ENCODE peak calls at places on chromosomes 1 and 21, in five cellular contexts. T is IMR-90, O is mesenchymal stem cell, B is mesendoderm, F is neuronal stem cell. Y is an unnamed sample.

GRCh38 chr1:203127672-203128611 is at the start of gene ADORA1:
- DNase-seq in F (peak), O (peak), B (peak), T (peak), Y (peak)

GRCh38 chr1:82225407-82226197 is 424.9 kb downstream of the ADGRL2 start:
- DNase-seq in T (no peak), O (peak), B (no peak), F (no peak), Y (no peak)

GRCh38 chr1:109133815-109134214 is 19.9 kb downstream of the ELAPOR1 start:
- DNase-seq in F (no peak), B (no peak), T (no peak), O (no peak), Y (no peak)

GRCh38 chr1:10873189-10873588 is 76.7 kb upstream of the CASZ1 start:
- DNase-seq in T (no peak), O (no peak), B (peak), F (no peak), Y (peak)

GRCh38 chr1:168553680-168554553 is 10.1 kb upstream of the XCL2 start:
- DNase-seq in B (no peak), T (no peak), O (no peak), F (no peak), Y (no peak)

GRCh38 chr1:14561014-14561693 is 37.3 kb upstream of the KAZN start:
- DNase-seq in F (no peak), T (peak), B (no peak), O (no peak), Y (no peak)

GRCh38 chr1:93304716-93305138 is 41.0 kb upstream of the DR1 start:
- DNase-seq in T (peak), F (peak), O (peak), B (peak), Y (no peak)

GRCh38 chr1:111205724-111206070 is 5.3 kb upstream of the DENND2D start:
- DNase-seq in B (no peak), T (peak), O (peak), F (no peak), Y (no peak)

GRCh38 chr1:241918879-241919278 is 38.7 kb upstream of the BECN2 start:
- DNase-seq in B (no peak), O (peak), T (peak), F (no peak), Y (no peak)

GRCh38 chr1:43554444-43554992 is 23.8 kb downstream of the PTPRF start:
- DNase-seq in F (no peak), O (peak), T (peak), B (peak), Y (peak)
- H2BK5ac ChIP-seq in F (no peak), O (no peak), T (no peak), B (no peak), Y (no peak)

GRCh38 chr21:38351961-38352521 is 95.2 kb downstream of the KCNJ15 start:
- DNase-seq in F (no peak), T (peak), O (peak), B (peak), Y (no peak)
- H2BK5ac ChIP-seq in F (no peak), T (peak), O (peak), B (no peak), Y (no peak)

GRCh38 chr21:27586326-27586725 is 619.4 kb upstream of the ADAMTS5 start:
- DNase-seq in O (peak), T (no peak), B (no peak), F (no peak), Y (no peak)

GRCh38 chr21:27586986-27587385 is 620.1 kb upstream of the ADAMTS5 start:
- DNase-seq in T (no peak), B (no peak), F (no peak), O (no peak), Y (no peak)

DNA sequence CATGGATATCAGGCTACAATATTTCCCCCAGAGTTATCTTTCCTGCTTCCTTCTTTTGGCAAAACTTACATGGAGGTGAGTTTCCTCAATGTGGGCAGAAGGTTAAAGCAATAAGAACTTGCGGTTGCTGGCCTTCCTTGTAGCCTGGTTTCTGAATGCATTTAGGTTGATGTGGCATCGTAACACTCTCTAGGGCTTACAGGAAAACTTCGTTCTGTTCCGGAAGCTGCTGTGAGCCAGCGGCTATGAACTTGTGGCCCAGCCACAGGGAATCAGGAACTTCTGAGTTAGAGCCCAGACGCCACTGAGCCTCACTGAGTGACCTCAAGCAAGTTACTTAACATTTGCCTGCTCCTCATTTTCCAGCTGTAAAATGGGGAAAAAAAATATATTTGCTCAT is 623.4 kb upstream of the ADAMTS5 start:
- DNase-seq in F (no peak), T (no peak), B (peak), O (no peak), Y (no peak)
- H2BK5ac ChIP-seq in F (no peak), T (no peak), B (no peak), O (no peak), Y (no peak)

GRCh38 chr1:68131261-68131660 is 80.8 kb upstream of the DIRAS3 start:
- DNase-seq in B (no peak), T (no peak), F (no peak), O (no peak), Y (no peak)

GRCh38 chr1:68132426-68133130 is 82.2 kb upstream of the DIRAS3 start:
- DNase-seq in F (no peak), T (no peak), B (no peak), O (no peak), Y (no peak)

GRCh38 chr1:68128820-68129219 is 78.4 kb upstream of the DIRAS3 start:
- DNase-seq in T (no peak), F (no peak), B (peak), O (no peak), Y (no peak)

GRCh38 chr1:68128157-68128556 is 77.7 kb upstream of the DIRAS3 start:
- DNase-seq in F (no peak), O (peak), B (peak), T (peak), Y (no peak)
- H2BK5ac ChIP-seq in F (no peak), O (no peak), B (peak), T (no peak), Y (no peak)

DNA sequence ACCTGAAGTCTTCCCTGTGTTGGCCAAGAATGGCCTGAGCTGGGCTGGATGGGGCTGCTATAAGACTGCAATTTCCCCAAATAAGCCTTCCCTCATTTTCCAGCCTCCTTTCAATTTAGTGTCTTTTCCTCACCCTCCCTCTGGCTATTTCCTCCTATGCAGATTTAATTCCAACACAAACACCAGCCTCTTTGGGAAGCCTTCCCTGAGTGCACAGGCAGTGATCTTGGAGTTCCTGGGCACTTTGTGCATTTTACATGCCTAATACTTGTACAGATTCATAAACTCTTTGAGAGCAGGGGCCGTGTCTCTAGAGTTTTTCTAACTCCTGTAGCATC is 91.1 kb upstream of the TLR5 start:
- DNase-seq in T (no peak), F (no peak), B (no peak), O (no peak), Y (no peak)
- H2BK5ac ChIP-seq in T (peak), F (no peak), B (no peak), O (no peak), Y (no peak)

GRCh38 chr1:180249725-180250498 is 19.8 kb downstream of the LHX4 start:
- DNase-seq in O (no peak), B (no peak), T (peak), F (no peak), Y (no peak)

GRCh38 chr1:180250883-180251509 is 20.9 kb downstream of the LHX4 start:
- DNase-seq in T (no peak), F (no peak), B (no peak), O (no peak), Y (no peak)

GRCh38 chr1:180251526-180252305 is 21.7 kb downstream of the LHX4 start:
- DNase-seq in B (no peak), F (no peak), O (no peak), T (no peak), Y (no peak)

GRCh38 chr1:180248731-180249681 is 18.9 kb downstream of the LHX4 start:
- DNase-seq in O (no peak), B (peak), F (no peak), T (no peak), Y (peak)

DNA sequence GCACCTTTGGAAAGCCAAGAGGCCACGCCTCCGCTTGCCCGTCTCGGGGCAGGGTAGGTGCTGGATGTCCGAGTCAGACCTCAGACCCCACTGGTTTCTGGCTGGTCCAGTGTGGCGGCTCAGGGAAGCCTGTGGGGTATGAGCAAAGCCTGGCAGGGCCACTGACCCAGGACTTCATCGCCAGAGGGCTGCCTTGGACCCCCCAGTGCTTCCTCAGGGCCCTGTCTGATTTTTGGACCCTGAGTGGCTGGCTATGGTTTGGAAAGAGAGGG is 20.4 kb downstream of the LHX4 start:
- DNase-seq in F (no peak), B (no peak), O (no peak), T (no peak), Y (no peak)
- H2BK5ac ChIP-seq in F (no peak), B (no peak), O (no peak), T (no peak), Y (no peak)

DNA sequence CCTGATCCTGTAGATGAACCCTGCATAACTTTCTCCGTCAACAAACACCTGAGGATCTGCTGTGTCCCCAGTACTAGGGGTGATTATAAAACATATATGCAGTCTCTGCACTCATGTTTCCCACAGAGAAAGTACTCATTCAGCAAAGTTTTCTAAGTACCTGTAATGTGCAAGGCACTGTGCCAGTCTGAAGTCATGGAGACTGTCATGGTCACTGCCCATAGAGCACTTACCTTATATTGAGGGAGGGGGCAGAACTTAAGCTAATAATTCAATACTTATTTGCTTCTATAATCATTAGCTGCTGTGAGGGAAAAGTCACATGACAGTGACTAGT is 41.2 kb downstream of the MAP3K21 start:
- DNase-seq in O (no peak), F (no peak), T (no peak), B (no peak), Y (no peak)
- H2BK5ac ChIP-seq in O (no peak), F (no peak), T (no peak), B (no peak), Y (no peak)

GRCh38 chr1:244557565-244557964 is 95.4 kb upstream of the DESI2 start:
- DNase-seq in T (no peak), O (no peak), F (no peak), B (no peak), Y (no peak)

GRCh38 chr1:244556263-244556662 is 95.2 kb downstream of the CATSPERE start:
- DNase-seq in T (no peak), F (no peak), B (no peak), O (no peak), Y (no peak)

DNA sequence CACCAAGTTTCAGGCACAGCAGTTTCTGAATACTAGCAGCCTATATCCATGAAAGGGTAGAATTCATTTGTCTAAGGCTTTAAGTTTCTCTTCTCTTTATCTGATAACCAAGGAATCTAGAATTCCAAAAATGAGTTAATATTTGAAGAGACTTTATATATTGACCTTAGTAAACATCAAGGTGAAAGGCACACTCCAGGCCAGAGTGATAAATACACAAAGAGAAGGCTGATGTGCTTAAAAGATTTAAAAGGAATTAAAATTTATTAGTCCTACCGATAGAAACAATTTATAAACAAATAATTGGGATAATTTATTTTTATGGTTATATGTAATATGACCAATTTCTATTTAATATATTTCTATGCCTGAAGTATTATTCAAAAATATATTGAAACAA is 93.4 kb upstream of the DESI2 start:
- DNase-seq in O (no peak), B (no peak), T (no peak), F (no peak), Y (no peak)
- H2BK5ac ChIP-seq in O (no peak), B (no peak), T (no peak), F (no peak), Y (no peak)

Y was measured in H9.